ENCODE peak calls at places on chromosomes 13 and 19, in eight cellular contexts. G is NT2/D1, C is mesenchymal stem cell, K is fibroblast of lung, I is neuronal stem cell, T is IMR-90, J is neural progenitor cell, X is astrocyte. N is an unnamed sample. For H3K9me3, the result is how much of the 10 kb centered on the place peaks cover.

GRCh38 chr13:100069278-100069677 is 19.6 kb upstream of the PCCA start:
- DNase-seq in G (no peak), C (no peak), K (no peak), I (no peak), T (peak), J (no peak), X (no peak), N (no peak)

GRCh38 chr13:20161951-20162300 is 1.1 kb upstream of the GJA3 start:
- DNase-seq in G (no peak), C (no peak), K (no peak), I (no peak), T (no peak), J (peak), X (no peak), N (peak)

GRCh38 chr19:34336781-34337271 is 28.2 kb upstream of the GPI start:
- DNase-seq in G (no peak), C (peak), K (no peak), I (no peak), T (peak), J (peak), X (no peak), N (no peak)

GRCh38 chr19:41085748-41086415 is 2.4 kb upstream of the CYP2A13 start:
- DNase-seq in G (no peak), C (no peak), K (no peak), I (no peak), T (no peak), J (no peak), X (no peak), N (no peak)

GRCh38 chr19:38210458-38210987 is 13.5 kb downstream of the DPF1 start:
- DNase-seq in G (peak), C (peak), K (peak), I (peak), T (peak), J (peak), X (no peak), N (peak)

GRCh38 chr19:8004001-8004400 is 1.4 kb downstream of the ELAVL1 start:
- DNase-seq in G (no peak), C (no peak), K (no peak), I (no peak), T (no peak), J (no peak), X (no peak), N (no peak)

GRCh38 chr13:34347784-34348573 is 530.0 kb downstream of the RFC3 start:
- DNase-seq in G (no peak), C (peak), K (no peak), I (no peak), T (no peak), J (no peak), X (no peak), N (no peak)

GRCh38 chr13:39866722-39867121 is 211.3 kb downstream of the COG6 start:
- DNase-seq in G (no peak), C (no peak), K (no peak), I (no peak), T (no peak), J (no peak), X (no peak), N (no peak)

GRCh38 chr19:5103061-5103701 is 134.3 kb downstream of the KDM4B start:
- DNase-seq in G (no peak), C (no peak), K (peak), I (no peak), T (peak), J (no peak), X (peak), N (no peak)

GRCh38 chr19:18089726-18090125 is 3.0 kb upstream of the IL12RB1 start:
- DNase-seq in G (no peak), C (no peak), K (no peak), I (no peak), T (no peak), J (no peak), X (no peak), N (no peak)

GRCh38 chr19:37941820-37942515 is 35.0 kb downstream of the SIPA1L3 start:
- DNase-seq in G (no peak), C (no peak), K (no peak), I (no peak), T (no peak), J (peak), X (no peak), N (no peak)

GRCh38 chr19:57436392-57436791 is 1.3 kb downstream of the ZNF749 start:
- DNase-seq in G (no peak), C (no peak), K (no peak), I (no peak), T (no peak), J (no peak), X (no peak), N (no peak)
- H3K9ac ChIP-seq in G (peak), C (peak), K (no peak), I (no peak), T (no peak), J (no peak), X (peak), N (peak)

GRCh38 chr13:19074519-19074918 is 107.1 kb downstream of the TUBA3C start:
- DNase-seq in G (no peak), C (no peak), K (no peak), I (no peak), T (no peak), J (no peak), X (no peak), N (no peak)

GRCh38 chr13:19069684-19070397 is 111.8 kb downstream of the TUBA3C start:
- DNase-seq in G (no peak), C (no peak), K (no peak), I (no peak), T (no peak), J (no peak), X (no peak), N (no peak)

GRCh38 chr13:19070398-19070735 is 111.3 kb downstream of the TUBA3C start:
- DNase-seq in G (no peak), C (no peak), K (no peak), I (no peak), T (no peak), J (no peak), X (no peak), N (no peak)

GRCh38 chr13:19072543-19072942 is 109.1 kb downstream of the TUBA3C start:
- DNase-seq in G (no peak), C (no peak), K (no peak), I (no peak), T (no peak), J (no peak), X (no peak), N (no peak)

DNA sequence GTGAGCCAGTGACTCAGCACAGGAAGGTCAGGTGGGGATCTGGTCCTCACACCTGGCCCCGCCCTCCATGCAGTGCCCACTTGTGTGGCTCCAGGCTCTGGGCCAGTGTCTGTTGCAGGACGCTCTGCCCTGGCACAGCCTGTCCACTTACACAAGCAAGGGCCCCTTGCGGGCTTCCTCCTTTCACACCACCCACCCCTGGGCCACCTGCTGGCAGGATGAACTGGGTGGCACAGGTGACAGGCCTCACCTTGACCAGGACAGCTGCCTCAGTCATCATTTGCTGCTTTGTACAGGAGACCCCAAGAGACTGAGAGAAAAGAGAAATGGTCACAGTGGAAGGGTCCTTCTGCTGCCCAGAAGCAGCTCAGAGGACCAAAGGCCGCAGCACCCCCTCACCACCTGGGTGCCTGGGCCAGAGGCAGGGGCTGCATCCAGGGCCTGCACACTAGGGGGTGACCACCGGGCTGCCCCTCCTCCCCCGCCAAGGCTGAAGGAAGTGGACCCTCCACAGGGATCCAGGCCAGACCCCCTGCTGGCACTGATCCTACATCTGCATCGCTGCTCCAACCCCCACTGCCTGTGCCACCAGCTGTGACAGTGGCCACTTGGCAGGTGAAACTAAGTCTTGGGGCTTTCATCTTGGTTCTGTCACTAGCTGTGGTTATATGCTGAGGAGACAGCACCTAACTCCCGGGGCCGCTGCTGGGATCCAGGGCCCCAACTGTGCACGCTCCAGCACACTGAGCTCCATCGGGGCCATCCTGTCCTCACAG is 110.3 kb downstream of the TUBA3C start:
- DNase-seq in G (no peak), C (no peak), K (no peak), I (no peak), T (no peak), J (no peak), X (no peak), N (no peak)
- H3K9me3 ChIP-seq in G (under half), C (under half), K (under half), I (under half), T (under half), J (under half), X (under half), N (half or more)

GRCh38 chr19:3509566-3509989 is 3.5 kb downstream of the FZR1 start:
- DNase-seq in G (no peak), C (peak), K (peak), I (no peak), T (peak), J (no peak), X (peak), N (no peak)
- H3K9ac ChIP-seq in G (peak), C (no peak), K (no peak), I (no peak), T (no peak), J (no peak), X (peak), N (no peak)

GRCh38 chr19:39986643-39987042 is 10.2 kb upstream of the ZNF546 start:
- DNase-seq in G (no peak), C (no peak), K (no peak), I (no peak), T (no peak), J (no peak), X (no peak), N (no peak)
- H3K9me3 ChIP-seq in G (under half), C (under half), K (under half), I (under half), T (under half), J (under half), X (under half), N (half or more)

GRCh38 chr13:50123862-50124535 is 108.8 kb downstream of the KCNRG start:
- DNase-seq in G (no peak), C (peak), K (peak), I (peak), T (peak), J (peak), X (peak), N (peak)

GRCh38 chr13:50124536-50125305 is 109.5 kb downstream of the KCNRG start:
- DNase-seq in G (no peak), C (peak), K (peak), I (peak), T (peak), J (peak), X (peak), N (peak)

GRCh38 chr13:50123002-50123401 is 107.8 kb downstream of the KCNRG start:
- DNase-seq in G (no peak), C (no peak), K (no peak), I (no peak), T (no peak), J (no peak), X (no peak), N (no peak)

GRCh38 chr13:50123515-50123861 is 108.2 kb downstream of the KCNRG start:
- DNase-seq in G (no peak), C (no peak), K (no peak), I (no peak), T (no peak), J (no peak), X (no peak), N (no peak)

DNA sequence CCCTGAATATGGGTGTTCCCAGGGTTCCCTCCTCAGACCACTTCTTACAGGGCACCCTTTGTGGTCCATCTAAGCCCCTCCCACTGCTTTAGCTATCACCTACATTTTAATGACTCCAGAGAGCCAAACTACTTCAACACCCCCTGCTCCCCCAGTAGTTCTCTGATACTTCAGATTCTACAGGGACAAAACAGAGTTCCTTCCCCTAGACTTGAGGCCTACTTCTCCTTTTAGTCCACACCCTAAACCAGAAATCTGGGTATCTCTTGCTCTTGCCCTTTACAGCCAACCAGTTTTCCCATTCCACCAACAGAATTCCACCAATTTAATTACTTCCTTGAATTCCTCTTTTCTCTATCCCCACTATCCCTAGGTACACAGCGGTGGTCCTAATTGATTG is 107.2 kb downstream of the KCNRG start:
- DNase-seq in G (no peak), C (no peak), K (no peak), I (no peak), T (no peak), J (peak), X (no peak), N (peak)
- H3K9ac ChIP-seq in G (no peak), C (peak), K (no peak), I (no peak), T (no peak), J (no peak), X (no peak), N (no peak)

GRCh38 chr19:15550273-15550672 is 41.9 kb downstream of the CYP4F22 start:
- DNase-seq in G (no peak), C (no peak), K (no peak), I (no peak), T (no peak), J (no peak), X (no peak), N (no peak)
- H3K9me3 ChIP-seq in G (under half), C (under half), K (under half), I (under half), T (under half), J (under half), X (under half), N (under half)

GRCh38 chr19:524062-524674 is 7.4 kb upstream of the CDC34 start:
- DNase-seq in G (no peak), C (peak), K (no peak), I (no peak), T (peak), J (no peak), X (no peak), N (no peak)
- H3K9ac ChIP-seq in G (no peak), C (peak), K (peak), I (no peak), T (peak), J (no peak), X (no peak), N (no peak)

GRCh38 chr19:52474351-52475127 is 21.2 kb downstream of the ZNF578 start:
- DNase-seq in G (no peak), C (no peak), K (no peak), I (no peak), T (no peak), J (no peak), X (no peak), N (no peak)

DNA sequence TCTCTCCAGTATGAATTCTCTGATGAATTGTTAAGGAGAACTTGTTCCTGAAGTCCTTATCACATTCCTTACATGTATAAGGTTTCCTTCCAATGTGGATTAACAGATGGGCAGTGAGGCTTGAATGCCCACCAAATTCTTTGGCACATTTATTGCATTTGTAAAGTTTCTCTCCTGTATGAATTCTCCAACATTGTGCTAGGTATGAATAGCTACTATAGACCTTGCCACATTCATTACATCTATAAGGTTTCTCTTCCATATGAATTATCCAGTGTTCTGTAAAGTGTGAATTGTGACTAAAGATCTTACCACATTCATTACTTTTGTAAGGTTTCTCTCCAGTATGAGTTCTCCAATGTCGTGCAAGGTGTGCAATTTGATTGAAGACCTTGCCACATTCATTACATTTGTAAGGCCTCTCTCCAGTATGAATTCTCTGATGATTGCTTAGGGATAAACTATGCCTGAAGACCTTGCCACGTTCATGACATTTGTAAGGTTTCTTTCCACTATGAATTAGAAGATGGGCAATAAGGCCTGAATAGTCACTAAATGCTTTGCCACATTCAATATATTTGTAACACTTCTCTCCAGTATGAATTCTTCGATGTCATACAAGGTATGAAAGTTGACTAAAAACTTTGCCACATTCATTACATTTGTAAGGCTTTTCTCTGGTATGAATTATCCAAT is 20.4 kb downstream of the ZNF578 start:
- DNase-seq in G (no peak), C (no peak), K (no peak), I (no peak), T (no peak), J (no peak), X (no peak), N (no peak)
- H3K9me3 ChIP-seq in G (half or more), C (half or more), K (under half), I (under half), T (half or more), J (half or more), X (half or more), N (half or more)

DNA sequence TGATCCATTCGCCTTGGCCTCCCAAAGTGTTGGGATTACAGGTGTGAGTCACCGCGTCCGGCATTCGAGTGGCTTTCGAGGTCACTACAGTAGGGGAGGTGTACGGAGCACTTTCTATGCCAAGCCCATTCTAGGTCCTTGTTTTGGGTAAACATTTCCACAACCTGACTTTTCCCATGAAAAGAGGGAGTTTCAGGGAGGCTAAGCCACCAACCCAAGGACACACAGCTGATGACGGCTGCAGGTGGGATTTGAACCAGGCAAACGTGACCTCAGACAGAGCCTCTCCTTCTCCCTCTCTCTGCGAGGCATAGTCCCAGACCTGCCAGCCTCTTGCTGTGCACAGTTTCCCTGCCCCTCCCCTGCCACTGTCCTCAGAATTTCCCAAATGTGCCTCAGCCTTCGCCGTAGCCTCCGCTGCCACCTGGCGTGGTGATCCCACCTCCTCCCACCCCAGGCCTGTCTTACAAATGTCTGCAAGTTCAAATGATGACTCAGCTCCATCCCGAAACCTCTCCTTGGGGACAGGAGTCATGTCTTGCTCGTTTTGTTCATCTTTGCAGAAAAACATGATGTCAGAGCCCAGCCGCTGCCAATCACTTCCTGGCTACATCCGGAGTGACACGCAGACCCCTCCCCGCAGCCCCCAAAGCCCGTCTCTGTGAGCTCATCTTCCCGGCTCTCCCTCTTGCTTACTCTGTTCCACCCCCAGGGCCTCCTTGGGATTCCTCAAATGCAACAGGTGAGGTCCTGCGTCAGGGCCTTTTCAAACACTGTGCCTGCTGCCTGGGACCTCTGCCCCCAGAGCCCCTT is 6.6 kb upstream of the GADD45B start:
- DNase-seq in G (no peak), C (peak), K (peak), I (no peak), T (peak), J (no peak), X (peak), N (peak)
- H3K9ac ChIP-seq in G (peak), C (peak), K (no peak), I (no peak), T (no peak), J (no peak), X (peak), N (no peak)

GRCh38 chr19:52492991-52493470 is 34.4 kb upstream of the ZNF808 start:
- DNase-seq in G (peak), C (no peak), K (no peak), I (peak), T (no peak), J (peak), X (no peak), N (peak)
- H3K9me3 ChIP-seq in G (under half), C (under half), K (under half), I (under half), T (under half), J (under half), X (under half), N (under half)

N was measured in endodermal cell.